ENCODE peak calls at places on chromosomes 3 and 15, in ten cellular contexts. One of them, this sample, is unnamed.

GRCh38 chr3:53350652-53351051 is 3.3 kb upstream of the DCP1A start:
- DNase-seq in H1: peak; percentile 43
- DNase-seq in ovary: no peak
- DNase-seq in PC-3: peak; percentile 64
- DNase-seq in endothelial cell: peak; percentile 40
- DNase-seq in epithelial cell of esophagus: peak; percentile 33
- DNase-seq in HL-60: peak; percentile 84
- DNase-seq in suprapubic skin: no peak
- DNase-seq in progenitor cell of endocrine pancreas: no peak
- DNase-seq in fibroblast of mammary gland: peak; percentile 45
- DNase-seq in this sample: peak; percentile 25

GRCh38 chr3:63976166-63976861 is 47.0 kb downstream of the PSMD6 start:
- DNase-seq in suprapubic skin: no peak
- DNase-seq in ovary: no peak
- DNase-seq in epithelial cell of esophagus: peak; percentile 96
- DNase-seq in progenitor cell of endocrine pancreas: no peak
- DNase-seq in fibroblast of mammary gland: peak; percentile 99
- DNase-seq in endothelial cell: no peak
- DNase-seq in PC-3: peak; percentile 47
- DNase-seq in H1: no peak
- DNase-seq in HL-60: peak; percentile 74
- DNase-seq in this sample: no peak

GRCh38 chr3:81894598-81894997 is 133.2 kb upstream of the GBE1 start:
- DNase-seq in fibroblast of mammary gland: no peak
- DNase-seq in PC-3: no peak
- DNase-seq in progenitor cell of endocrine pancreas: no peak
- DNase-seq in ovary: no peak
- DNase-seq in epithelial cell of esophagus: no peak
- DNase-seq in HL-60: no peak
- DNase-seq in H1: no peak
- DNase-seq in endothelial cell: no peak
- DNase-seq in suprapubic skin: no peak
- DNase-seq in this sample: no peak

GRCh38 chr15:25439456-25439836 is 622 bp upstream of the UBE3A start:
- DNase-seq in endothelial cell: no peak
- DNase-seq in ovary: no peak
- DNase-seq in suprapubic skin: no peak
- DNase-seq in HL-60: no peak
- DNase-seq in PC-3: peak; percentile 17
- DNase-seq in progenitor cell of endocrine pancreas: no peak
- DNase-seq in epithelial cell of esophagus: peak; percentile 32
- DNase-seq in H1: no peak
- DNase-seq in fibroblast of mammary gland: peak; percentile 48
- DNase-seq in this sample: peak; percentile 19

GRCh38 chr3:143167956-143168355 is 48.4 kb downstream of the CHST2 start:
- DNase-seq in endothelial cell: no peak
- DNase-seq in ovary: no peak
- DNase-seq in fibroblast of mammary gland: peak; percentile 87
- DNase-seq in HL-60: no peak
- DNase-seq in epithelial cell of esophagus: peak; percentile 96
- DNase-seq in progenitor cell of endocrine pancreas: no peak
- DNase-seq in PC-3: peak; percentile 73
- DNase-seq in suprapubic skin: no peak
- DNase-seq in H1: no peak
- DNase-seq in this sample: no peak

GRCh38 chr3:188253800-188254452 is 100.0 kb downstream of the LPP start:
- DNase-seq in H1: no peak
- DNase-seq in epithelial cell of esophagus: no peak
- DNase-seq in endothelial cell: no peak
- DNase-seq in HL-60: peak; percentile 14
- DNase-seq in fibroblast of mammary gland: no peak
- DNase-seq in suprapubic skin: no peak
- DNase-seq in PC-3: no peak
- DNase-seq in ovary: no peak
- DNase-seq in progenitor cell of endocrine pancreas: no peak
- DNase-seq in this sample: no peak

GRCh38 chr3:160018959-160019358 is 30.3 kb downstream of the IL12A start:
- DNase-seq in ovary: no peak
- DNase-seq in endothelial cell: no peak
- DNase-seq in progenitor cell of endocrine pancreas: no peak
- DNase-seq in epithelial cell of esophagus: no peak
- DNase-seq in suprapubic skin: no peak
- DNase-seq in HL-60: no peak
- DNase-seq in H1: no peak
- DNase-seq in fibroblast of mammary gland: no peak
- DNase-seq in PC-3: no peak
- DNase-seq in this sample: no peak

GRCh38 chr3:60431599-60431958 is 819.7 kb downstream of the FHIT start:
- DNase-seq in PC-3: peak; percentile 29
- DNase-seq in endothelial cell: peak; percentile 19
- DNase-seq in epithelial cell of esophagus: peak; percentile 2
- DNase-seq in HL-60: peak; percentile 44
- DNase-seq in progenitor cell of endocrine pancreas: no peak
- DNase-seq in suprapubic skin: no peak
- DNase-seq in H1: no peak
- DNase-seq in ovary: no peak
- DNase-seq in fibroblast of mammary gland: peak; percentile 15
- DNase-seq in this sample: no peak

GRCh38 chr3:131795382-131796085 is 239.3 kb downstream of the CPNE4 start:
- DNase-seq in H1: no peak
- DNase-seq in ovary: no peak
- DNase-seq in fibroblast of mammary gland: no peak
- DNase-seq in epithelial cell of esophagus: no peak
- DNase-seq in HL-60: peak; percentile 76
- DNase-seq in suprapubic skin: no peak
- DNase-seq in endothelial cell: no peak
- DNase-seq in progenitor cell of endocrine pancreas: no peak
- DNase-seq in PC-3: no peak
- DNase-seq in this sample: peak; percentile 5

GRCh38 chr3:150216041-150216811 is 191.9 kb upstream of the TSC22D2 start:
- DNase-seq in ovary: peak; percentile 48
- DNase-seq in HL-60: no peak
- DNase-seq in progenitor cell of endocrine pancreas: no peak
- DNase-seq in epithelial cell of esophagus: peak; percentile 49
- DNase-seq in endothelial cell: no peak
- DNase-seq in PC-3: peak; percentile 29
- DNase-seq in fibroblast of mammary gland: peak; percentile 49
- DNase-seq in H1: no peak
- DNase-seq in suprapubic skin: no peak
- DNase-seq in this sample: no peak

GRCh38 chr3:139202226-139202958 is 141.4 kb upstream of the MRPS22 start:
- DNase-seq in progenitor cell of endocrine pancreas: no peak
- DNase-seq in HL-60: peak; percentile 42
- DNase-seq in epithelial cell of esophagus: peak; percentile 45
- DNase-seq in ovary: no peak
- DNase-seq in suprapubic skin: no peak
- DNase-seq in PC-3: peak; percentile 66
- DNase-seq in fibroblast of mammary gland: no peak
- DNase-seq in H1: peak; percentile 59
- DNase-seq in endothelial cell: peak; percentile 52
- DNase-seq in this sample: peak; percentile 49

GRCh38 chr15:62560943-62561571 is 396.0 kb upstream of the C2CD4B start:
- DNase-seq in PC-3: no peak
- DNase-seq in endothelial cell: no peak
- DNase-seq in H1: no peak
- DNase-seq in epithelial cell of esophagus: no peak
- DNase-seq in HL-60: no peak
- DNase-seq in progenitor cell of endocrine pancreas: no peak
- DNase-seq in ovary: no peak
- DNase-seq in suprapubic skin: no peak
- DNase-seq in fibroblast of mammary gland: no peak
- DNase-seq in this sample: no peak

GRCh38 chr3:124558898-124559649 is 171.2 kb upstream of the UMPS start:
- DNase-seq in fibroblast of mammary gland: peak; percentile 97
- DNase-seq in endothelial cell: no peak
- DNase-seq in HL-60: no peak
- DNase-seq in H1: no peak
- DNase-seq in suprapubic skin: no peak
- DNase-seq in PC-3: peak; percentile 91
- DNase-seq in ovary: peak; percentile 70
- DNase-seq in progenitor cell of endocrine pancreas: no peak
- DNase-seq in epithelial cell of esophagus: peak; percentile 93
- DNase-seq in this sample: no peak

GRCh38 chr3:128503164-128503651 is 10.2 kb upstream of the GATA2 start:
- DNase-seq in endothelial cell: no peak
- DNase-seq in epithelial cell of esophagus: peak; percentile 22
- DNase-seq in HL-60: no peak
- DNase-seq in PC-3: peak; percentile 37
- DNase-seq in H1: peak; percentile 50
- DNase-seq in progenitor cell of endocrine pancreas: no peak
- DNase-seq in fibroblast of mammary gland: no peak
- DNase-seq in ovary: peak; percentile 43
- DNase-seq in suprapubic skin: no peak
- DNase-seq in this sample: no peak

GRCh38 chr3:111072016-111072891 is 638 bp downstream of the NECTIN3 start:
- DNase-seq in ovary: peak; percentile 64
- DNase-seq in HL-60: no peak
- DNase-seq in endothelial cell: peak; percentile 43
- DNase-seq in suprapubic skin: no peak
- DNase-seq in epithelial cell of esophagus: peak; percentile 42
- DNase-seq in H1: peak; percentile 64
- DNase-seq in fibroblast of mammary gland: peak; percentile 40
- DNase-seq in PC-3: peak; percentile 26
- DNase-seq in progenitor cell of endocrine pancreas: peak; percentile 34
- DNase-seq in this sample: no peak

GRCh38 chr3:177982034-177982433 is 554.2 kb upstream of the KCNMB2 start:
- DNase-seq in PC-3: peak; percentile 64
- DNase-seq in suprapubic skin: no peak
- DNase-seq in H1: no peak
- DNase-seq in epithelial cell of esophagus: no peak
- DNase-seq in HL-60: no peak
- DNase-seq in ovary: no peak
- DNase-seq in progenitor cell of endocrine pancreas: no peak
- DNase-seq in endothelial cell: no peak
- DNase-seq in fibroblast of mammary gland: peak; percentile 52
- DNase-seq in this sample: no peak

GRCh38 chr15:69979783-69980182 is 117.9 kb downstream of the TLE3 start:
- DNase-seq in ovary: no peak
- DNase-seq in HL-60: no peak
- DNase-seq in fibroblast of mammary gland: no peak
- DNase-seq in H1: no peak
- DNase-seq in PC-3: no peak
- DNase-seq in endothelial cell: no peak
- DNase-seq in progenitor cell of endocrine pancreas: no peak
- DNase-seq in epithelial cell of esophagus: no peak
- DNase-seq in suprapubic skin: no peak
- DNase-seq in this sample: peak; percentile 74

GRCh38 chr3:54954019-54954418 is 26.2 kb upstream of the LRTM1 start:
- DNase-seq in fibroblast of mammary gland: peak; percentile 85
- DNase-seq in endothelial cell: no peak
- DNase-seq in progenitor cell of endocrine pancreas: no peak
- DNase-seq in suprapubic skin: no peak
- DNase-seq in PC-3: peak; percentile 53
- DNase-seq in HL-60: no peak
- DNase-seq in ovary: no peak
- DNase-seq in epithelial cell of esophagus: peak; percentile 44
- DNase-seq in H1: no peak
- DNase-seq in this sample: no peak
- TF ChIP-seq CTCF in fibroblast of mammary gland: no peak
- TF ChIP-seq CTCF in endothelial cell: no peak
- TF ChIP-seq CTCF in progenitor cell of endocrine pancreas: no peak
- TF ChIP-seq CTCF in suprapubic skin: no peak
- TF ChIP-seq CTCF in PC-3: no peak
- TF ChIP-seq CTCF in HL-60: no peak
- TF ChIP-seq CTCF in ovary: no peak
- TF ChIP-seq CTCF in epithelial cell of esophagus: no peak
- TF ChIP-seq CTCF in H1: no peak
- TF ChIP-seq CTCF in this sample: no peak

DNA sequence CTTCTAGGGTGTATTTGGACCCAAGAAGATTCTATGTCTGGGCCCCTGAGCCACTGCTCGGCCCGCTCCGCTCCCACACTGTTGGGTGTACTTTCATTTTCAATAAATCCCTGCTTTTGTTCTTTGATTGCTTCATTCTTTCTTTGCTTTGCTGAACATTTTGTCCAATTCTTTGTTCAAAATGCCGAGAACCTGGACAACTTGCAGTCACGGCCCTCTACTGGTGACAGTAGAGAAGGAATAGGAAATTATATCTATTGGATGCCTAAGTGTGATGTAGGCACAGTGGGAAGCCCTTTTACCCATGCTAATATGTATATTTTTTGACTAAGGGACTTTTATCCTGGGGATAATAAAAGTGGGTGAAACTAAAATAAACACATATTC is 340.8 kb downstream of the LRRC3B start:
- DNase-seq in suprapubic skin: no peak
- DNase-seq in progenitor cell of endocrine pancreas: no peak
- DNase-seq in epithelial cell of esophagus: no peak
- DNase-seq in fibroblast of mammary gland: no peak
- DNase-seq in HL-60: no peak
- DNase-seq in PC-3: no peak
- DNase-seq in H1: no peak
- DNase-seq in ovary: no peak
- DNase-seq in endothelial cell: no peak
- DNase-seq in this sample: no peak
- TF ChIP-seq CTCF in suprapubic skin: no peak
- TF ChIP-seq CTCF in progenitor cell of endocrine pancreas: peak; percentile 42
- TF ChIP-seq CTCF in epithelial cell of esophagus: peak; percentile 29
- TF ChIP-seq CTCF in fibroblast of mammary gland: no peak
- TF ChIP-seq CTCF in HL-60: no peak
- TF ChIP-seq CTCF in PC-3: peak; percentile 45
- TF ChIP-seq CTCF in H1: no peak
- TF ChIP-seq CTCF in ovary: no peak
- TF ChIP-seq CTCF in endothelial cell: peak; percentile 31
- TF ChIP-seq CTCF in this sample: no peak

DNA sequence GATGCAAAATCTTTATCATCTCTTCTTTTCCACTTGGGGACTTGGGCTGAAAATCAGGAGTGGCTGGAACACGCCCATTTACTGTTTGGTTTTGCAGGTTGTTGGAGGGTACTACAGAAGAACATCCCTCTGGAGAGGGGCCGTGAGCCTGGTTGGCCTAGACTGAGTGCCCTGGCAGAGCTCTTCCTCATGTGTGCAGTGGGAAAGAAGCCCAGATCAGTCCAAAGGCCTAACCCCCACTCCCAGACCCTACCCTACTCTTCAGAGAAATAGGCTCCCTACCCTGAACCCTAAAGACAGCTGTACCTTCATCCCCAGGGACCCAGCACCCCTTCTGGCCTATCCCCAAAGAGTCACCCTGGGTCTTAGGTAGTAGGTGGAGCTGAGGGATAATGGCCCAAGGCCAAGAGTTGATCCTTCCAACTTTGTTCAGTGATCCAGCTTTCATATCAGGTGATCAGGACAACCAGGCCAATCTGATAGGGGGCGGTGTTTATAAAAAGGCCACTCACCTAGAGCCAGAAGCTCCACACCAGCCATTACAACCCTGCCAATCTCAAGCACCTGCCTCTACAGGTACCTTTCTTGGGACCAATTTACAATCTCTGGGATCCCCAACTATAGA is at the start of gene CYP1A2:
- DNase-seq in PC-3: no peak
- DNase-seq in H1: no peak
- DNase-seq in fibroblast of mammary gland: no peak
- DNase-seq in endothelial cell: no peak
- DNase-seq in progenitor cell of endocrine pancreas: no peak
- DNase-seq in epithelial cell of esophagus: no peak
- DNase-seq in HL-60: no peak
- DNase-seq in suprapubic skin: no peak
- DNase-seq in ovary: no peak
- DNase-seq in this sample: no peak
- TF ChIP-seq CTCF in PC-3: no peak
- TF ChIP-seq CTCF in H1: no peak
- TF ChIP-seq CTCF in fibroblast of mammary gland: no peak
- TF ChIP-seq CTCF in endothelial cell: no peak
- TF ChIP-seq CTCF in progenitor cell of endocrine pancreas: no peak
- TF ChIP-seq CTCF in epithelial cell of esophagus: no peak
- TF ChIP-seq CTCF in HL-60: no peak
- TF ChIP-seq CTCF in suprapubic skin: no peak
- TF ChIP-seq CTCF in ovary: no peak
- TF ChIP-seq CTCF in this sample: no peak

GRCh38 chr3:13316603-13317002 is 103.5 kb downstream of the NUP210 start:
- DNase-seq in HL-60: no peak
- DNase-seq in H1: no peak
- DNase-seq in progenitor cell of endocrine pancreas: no peak
- DNase-seq in endothelial cell: no peak
- DNase-seq in fibroblast of mammary gland: no peak
- DNase-seq in suprapubic skin: no peak
- DNase-seq in ovary: no peak
- DNase-seq in epithelial cell of esophagus: no peak
- DNase-seq in PC-3: no peak
- DNase-seq in this sample: no peak
- TF ChIP-seq CTCF in HL-60: no peak
- TF ChIP-seq CTCF in H1: no peak
- TF ChIP-seq CTCF in progenitor cell of endocrine pancreas: no peak
- TF ChIP-seq CTCF in endothelial cell: no peak
- TF ChIP-seq CTCF in fibroblast of mammary gland: no peak
- TF ChIP-seq CTCF in suprapubic skin: no peak
- TF ChIP-seq CTCF in ovary: no peak
- TF ChIP-seq CTCF in epithelial cell of esophagus: no peak
- TF ChIP-seq CTCF in PC-3: no peak
- TF ChIP-seq CTCF in this sample: no peak

This sample was measured in GM20000.